ENCODE peak calls at places on chromosome 9, in seven cellular contexts. H is mesenchymal stem cell; V is uterus; K is fibroblast of the conjunctiva; Z is RPMI8226; G is ELF-1; J is stimulated activated CD8-positive, alpha-beta memory T cell treated with anti-CD3 and anti-CD28 coated beads, Interleukin-15, amount 100 ng/mL, for 24 hours. O is an unnamed sample.

GRCh38 chr9:92242115-92242778 is 51.2 kb downstream of the IARS1 start:
- DNase-seq in H (peak), V (no peak), Z (no peak), K (peak), G (peak), J (no peak), O (no peak)

GRCh38 chr9:37943329-37944265 is 39.7 kb upstream of the SLC25A51 start:
- DNase-seq in K (peak), Z (no peak), J (no peak), V (peak), H (peak), G (peak), O (no peak)

GRCh38 chr9:99867536-99867935 is 38.9 kb upstream of the STX17 start:
- DNase-seq in H (no peak), J (no peak), Z (no peak), V (no peak), K (no peak), G (no peak), O (no peak)

GRCh38 chr9:136713555-136713949 is 1.2 kb downstream of the DIPK1B start:
- DNase-seq in V (no peak), K (no peak), G (no peak), J (no peak), Z (peak), H (no peak), O (no peak)

GRCh38 chr9:32703635-32704034 is 68.2 kb upstream of the TAF1L start:
- DNase-seq in Z (no peak), V (no peak), G (no peak), K (no peak), H (no peak), J (no peak), O (no peak)

GRCh38 chr9:136105398-136106135 is 10.5 kb upstream of the NACC2 start:
- DNase-seq in V (no peak), K (no peak), J (no peak), G (no peak), Z (peak), H (peak), O (no peak)

GRCh38 chr9:78312125-78312524 is 15.2 kb downstream of the PSAT1 start:
- DNase-seq in J (no peak), V (no peak), Z (no peak), K (no peak), G (no peak), H (no peak), O (no peak)

GRCh38 chr9:6910032-6910431 is 152.3 kb downstream of the KDM4C start:
- DNase-seq in G (no peak), K (no peak), J (no peak), Z (no peak), V (no peak), H (peak), O (no peak)

GRCh38 chr9:128190013-128190412 is 1.4 kb downstream of the CIZ1 start:
- DNase-seq in V (no peak), Z (peak), H (no peak), J (no peak), K (no peak), G (peak), O (no peak)

GRCh38 chr9:456365-456764 is 241.7 kb downstream of the DOCK8 start:
- DNase-seq in G (peak), K (no peak), Z (no peak), J (no peak), H (no peak), V (peak), O (no peak)

GRCh38 chr9:36174271-36174670 is 5.1 kb downstream of the CCIN start:
- DNase-seq in G (no peak), Z (no peak), J (no peak), H (no peak), V (no peak), K (no peak), O (no peak)

GRCh38 chr9:3367185-3367584 is 158.6 kb downstream of the RFX3 start:
- DNase-seq in H (peak), K (no peak), G (peak), Z (no peak), V (no peak), J (no peak), O (no peak)

GRCh38 chr9:81225586-81225985 is 463.8 kb downstream of the TLE1 start:
- DNase-seq in K (no peak), H (no peak), Z (no peak), G (no peak), V (no peak), J (no peak), O (no peak)

GRCh38 chr9:93960971-93961841 is 6.1 kb upstream of the BARX1 start:
- DNase-seq in J (no peak), H (no peak), Z (no peak), G (no peak), K (no peak), V (no peak), O (no peak)

GRCh38 chr9:126605792-126606482 is 7.8 kb upstream of the LMX1B start:
- DNase-seq in K (no peak), Z (no peak), H (no peak), J (no peak), V (no peak), G (no peak), O (no peak)

GRCh38 chr9:114779352-114779845 is 26.4 kb downstream of the TNFSF15 start:
- DNase-seq in H (no peak), V (peak), J (no peak), Z (no peak), K (no peak), G (no peak), O (no peak)

GRCh38 chr9:76116913-76117312 is 226.4 kb downstream of the PCSK5 start:
- DNase-seq in K (peak), J (no peak), V (no peak), H (no peak), Z (no peak), G (no peak), O (no peak)

GRCh38 chr9:120484162-120484561 is 95.8 kb downstream of the CDK5RAP2 start:
- DNase-seq in J (no peak), K (no peak), V (no peak), G (peak), H (no peak), Z (no peak), O (no peak)

GRCh38 chr9:89999176-89999533 is 394.3 kb downstream of the GADD45G start:
- DNase-seq in V (no peak), Z (no peak), G (no peak), K (no peak), H (no peak), J (no peak), O (no peak)

GRCh38 chr9:110115341-110115820 is 92.6 kb downstream of the C9orf152 start:
- DNase-seq in G (no peak), V (no peak), J (no peak), K (no peak), Z (no peak), H (peak), O (no peak)

GRCh38 chr9:76181020-76181641 is 213.1 kb downstream of the RFK start:
- DNase-seq in V (no peak), H (peak), G (peak), Z (no peak), K (no peak), J (no peak), O (no peak)

GRCh38 chr9:14056235-14056930 is 257.6 kb downstream of the NFIB start:
- DNase-seq in V (no peak), K (no peak), G (no peak), Z (no peak), H (peak), J (no peak), O (no peak)

GRCh38 chr9:96057155-96057554 is 181.7 kb downstream of the ERCC6L2 start:
- DNase-seq in J (no peak), Z (no peak), H (no peak), G (no peak), V (no peak), K (no peak), O (no peak)

GRCh38 chr9:32264171-32264862 is 120.1 kb upstream of the ACO1 start:
- DNase-seq in G (peak), K (no peak), V (peak), Z (no peak), J (no peak), H (no peak), O (no peak)

GRCh38 chr9:93217706-93218105 is 33.8 kb downstream of the WNK2 start:
- DNase-seq in J (no peak), V (no peak), H (no peak), Z (no peak), G (no peak), K (no peak), O (no peak)

GRCh38 chr9:113178087-113178486 is 27.3 kb downstream of the SLC31A2 start:
- DNase-seq in J (no peak), V (no peak), G (no peak), Z (no peak), H (peak), K (no peak), O (no peak)

GRCh38 chr9:134571946-134572914 is 69.4 kb upstream of the COL5A1 start:
- DNase-seq in G (no peak), H (peak), K (no peak), Z (peak), J (no peak), V (peak), O (no peak)